ENCODE peak calls at places on chromosomes 2 and 18, in five cellular contexts. One of them, this sample, is unnamed.

GRCh38 chr18:3225588-3225987 is 5.8 kb upstream of the MYOM1 start:
- DNase-seq in right lobe of liver: no peak
- DNase-seq in PC-3: no peak
- DNase-seq in brain microvascular endothelial cell: no peak
- DNase-seq in psoas muscle: no peak
- DNase-seq in this sample: no peak

GRCh38 chr2:235098273-235098672 is 146.5 kb downstream of the SH3BP4 start:
- DNase-seq in right lobe of liver: no peak
- DNase-seq in PC-3: peak; percentile 71
- DNase-seq in brain microvascular endothelial cell: no peak
- DNase-seq in psoas muscle: no peak
- DNase-seq in this sample: no peak

GRCh38 chr2:4424153-4424552 is 720.8 kb downstream of the DCDC2C start:
- DNase-seq in right lobe of liver: no peak
- DNase-seq in PC-3: no peak
- DNase-seq in brain microvascular endothelial cell: no peak
- DNase-seq in psoas muscle: no peak
- DNase-seq in this sample: no peak

GRCh38 chr2:238158807-238159539 is at the start of gene ERFE:
- DNase-seq in right lobe of liver: peak; percentile 42
- DNase-seq in PC-3: peak; percentile 61
- DNase-seq in brain microvascular endothelial cell: no peak
- DNase-seq in psoas muscle: peak; percentile 77
- DNase-seq in this sample: no peak

GRCh38 chr2:13819896-13820295 is 812.6 kb upstream of the LRATD1 start:
- DNase-seq in right lobe of liver: no peak
- DNase-seq in PC-3: peak; percentile 4
- DNase-seq in brain microvascular endothelial cell: no peak
- DNase-seq in psoas muscle: no peak
- DNase-seq in this sample: no peak

GRCh38 chr2:81858998-81859397 is 1554.4 kb upstream of the LRRTM1 start:
- DNase-seq in right lobe of liver: no peak
- DNase-seq in PC-3: no peak
- DNase-seq in brain microvascular endothelial cell: no peak
- DNase-seq in psoas muscle: no peak
- DNase-seq in this sample: no peak

GRCh38 chr2:173043897-173044472 is 31.7 kb upstream of the MAP3K20 start:
- DNase-seq in right lobe of liver: no peak
- DNase-seq in PC-3: no peak
- DNase-seq in brain microvascular endothelial cell: no peak
- DNase-seq in psoas muscle: no peak
- DNase-seq in this sample: no peak

GRCh38 chr2:9060819-9061218 is 57.3 kb upstream of the MBOAT2 start:
- DNase-seq in right lobe of liver: no peak
- DNase-seq in PC-3: no peak
- DNase-seq in brain microvascular endothelial cell: no peak
- DNase-seq in psoas muscle: no peak
- DNase-seq in this sample: no peak

GRCh38 chr18:12049983-12050811 is 43.4 kb upstream of the ANKRD62 start:
- DNase-seq in right lobe of liver: no peak
- DNase-seq in PC-3: no peak
- DNase-seq in brain microvascular endothelial cell: no peak
- DNase-seq in psoas muscle: no peak
- DNase-seq in this sample: no peak

GRCh38 chr2:222610746-222611145 is 45.1 kb downstream of the FARSB start:
- DNase-seq in right lobe of liver: no peak
- DNase-seq in PC-3: no peak
- DNase-seq in brain microvascular endothelial cell: no peak
- DNase-seq in psoas muscle: no peak
- DNase-seq in this sample: no peak

GRCh38 chr2:231452799-231453508 is 11.3 kb downstream of the NCL start:
- DNase-seq in right lobe of liver: no peak
- DNase-seq in PC-3: peak; percentile 23
- DNase-seq in brain microvascular endothelial cell: no peak
- DNase-seq in psoas muscle: no peak
- DNase-seq in this sample: no peak

GRCh38 chr18:59821983-59822382 is 77.8 kb upstream of the PMAIP1 start:
- DNase-seq in right lobe of liver: no peak
- DNase-seq in PC-3: no peak
- DNase-seq in brain microvascular endothelial cell: no peak
- DNase-seq in psoas muscle: no peak
- DNase-seq in this sample: no peak

GRCh38 chr2:29117636-29118303 is 2.6 kb downstream of the CLIP4 start:
- DNase-seq in right lobe of liver: no peak
- DNase-seq in PC-3: peak; percentile 94
- DNase-seq in brain microvascular endothelial cell: no peak
- DNase-seq in psoas muscle: no peak
- DNase-seq in this sample: no peak

GRCh38 chr18:10242922-10243680 is 211.3 kb upstream of the APCDD1 start:
- DNase-seq in right lobe of liver: no peak
- DNase-seq in PC-3: peak; percentile 30
- DNase-seq in brain microvascular endothelial cell: no peak
- DNase-seq in psoas muscle: no peak
- DNase-seq in this sample: no peak

GRCh38 chr18:67104700-67105284 is 411.7 kb downstream of the DSEL start:
- DNase-seq in right lobe of liver: peak; percentile 65
- DNase-seq in PC-3: peak; percentile 80
- DNase-seq in brain microvascular endothelial cell: peak; percentile 74
- DNase-seq in psoas muscle: peak; percentile 50
- DNase-seq in this sample: peak; percentile 6

GRCh38 chr18:44715245-44715644 is 34.6 kb downstream of the SETBP1 start:
- DNase-seq in right lobe of liver: no peak
- DNase-seq in PC-3: peak; percentile 47
- DNase-seq in brain microvascular endothelial cell: no peak
- DNase-seq in psoas muscle: peak; percentile 80
- DNase-seq in this sample: peak; percentile 68

GRCh38 chr2:39728941-39729351 is 50.1 kb downstream of the THUMPD2 start:
- DNase-seq in right lobe of liver: no peak
- DNase-seq in PC-3: peak; percentile 57
- DNase-seq in brain microvascular endothelial cell: peak; percentile 51
- DNase-seq in psoas muscle: peak; percentile 49
- DNase-seq in this sample: no peak

GRCh38 chr2:95291222-95291621 is 5.9 kb upstream of the KCNIP3 start:
- DNase-seq in right lobe of liver: no peak
- DNase-seq in PC-3: no peak
- DNase-seq in brain microvascular endothelial cell: no peak
- DNase-seq in psoas muscle: no peak
- DNase-seq in this sample: no peak

GRCh38 chr18:3665187-3665586 is 215.2 kb downstream of the TGIF1 start:
- DNase-seq in right lobe of liver: no peak
- DNase-seq in PC-3: no peak
- DNase-seq in brain microvascular endothelial cell: no peak
- DNase-seq in psoas muscle: no peak
- DNase-seq in this sample: no peak

GRCh38 chr2:192886636-192887035 is 691.9 kb upstream of the TMEFF2 start:
- DNase-seq in right lobe of liver: no peak
- DNase-seq in PC-3: peak; percentile 16
- DNase-seq in brain microvascular endothelial cell: no peak
- DNase-seq in psoas muscle: no peak
- DNase-seq in this sample: no peak

GRCh38 chr18:77065221-77065981 is 67.2 kb downstream of the MBP start:
- DNase-seq in right lobe of liver: no peak
- DNase-seq in PC-3: peak; percentile 87
- DNase-seq in brain microvascular endothelial cell: peak; percentile 97
- DNase-seq in psoas muscle: peak; percentile 79
- DNase-seq in this sample: peak; percentile 58

GRCh38 chr2:37232131-37232933 is 874 bp downstream of the NDUFAF7 start:
- DNase-seq in right lobe of liver: no peak
- DNase-seq in PC-3: peak; percentile 15
- DNase-seq in brain microvascular endothelial cell: no peak
- DNase-seq in psoas muscle: peak; percentile 53
- DNase-seq in this sample: peak; percentile 18

GRCh38 chr2:166494140-166494544 is at the start of gene SCN7A:
- DNase-seq in right lobe of liver: peak; percentile 53
- DNase-seq in PC-3: peak; percentile 23
- DNase-seq in brain microvascular endothelial cell: peak; percentile 53
- DNase-seq in psoas muscle: peak; percentile 83
- DNase-seq in this sample: peak; percentile 51

GRCh38 chr2:232501331-232501771 is 13.7 kb upstream of the ECEL1 start:
- DNase-seq in right lobe of liver: no peak
- DNase-seq in PC-3: no peak
- DNase-seq in brain microvascular endothelial cell: no peak
- DNase-seq in psoas muscle: no peak
- DNase-seq in this sample: no peak

GRCh38 chr2:200575957-200576356 is 9.9 kb upstream of the AOX1 start:
- DNase-seq in right lobe of liver: no peak
- DNase-seq in PC-3: peak; percentile 60
- DNase-seq in brain microvascular endothelial cell: no peak
- DNase-seq in psoas muscle: no peak
- DNase-seq in this sample: no peak

DNA sequence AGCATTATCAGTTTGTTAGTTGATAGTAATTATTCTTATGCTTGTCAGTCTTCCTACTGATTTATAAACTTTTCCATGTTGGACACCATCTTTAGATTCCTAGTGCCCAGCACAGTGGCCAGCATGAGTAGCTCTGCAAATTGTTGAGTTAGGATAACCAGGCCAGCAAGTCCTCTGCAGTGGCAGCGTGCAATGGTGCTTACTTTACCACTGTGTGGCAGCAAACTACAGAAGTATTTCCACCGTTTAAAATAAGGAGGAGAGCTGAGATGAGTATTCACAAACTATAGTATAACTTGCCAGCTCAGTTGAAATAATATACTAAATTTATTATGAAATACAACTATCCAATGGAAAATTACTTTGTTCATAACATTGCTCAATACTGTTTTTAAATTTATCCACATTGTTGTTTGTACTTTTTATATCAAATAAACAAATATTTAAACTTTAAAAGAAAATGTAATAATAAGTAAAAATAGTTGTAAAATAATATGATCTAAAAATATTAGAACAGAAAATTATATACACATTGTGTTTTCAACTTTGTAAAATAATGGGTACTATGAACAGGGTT is 9.3 kb upstream of the THADA start:
- DNase-seq in right lobe of liver: no peak
- DNase-seq in PC-3: peak; percentile 75
- DNase-seq in brain microvascular endothelial cell: peak; percentile 64
- DNase-seq in psoas muscle: no peak
- DNase-seq in this sample: no peak
- TF ChIP-seq CTCF in right lobe of liver: peak; percentile 55
- TF ChIP-seq CTCF in PC-3: peak; percentile 76
- TF ChIP-seq CTCF in brain microvascular endothelial cell: peak; percentile 78
- TF ChIP-seq CTCF in psoas muscle: peak; percentile 29
- TF ChIP-seq CTCF in this sample: no peak

GRCh38 chr2:202680512-202680911 is 45.7 kb downstream of the FAM117B start:
- DNase-seq in right lobe of liver: no peak
- DNase-seq in PC-3: no peak
- DNase-seq in brain microvascular endothelial cell: no peak
- DNase-seq in psoas muscle: no peak
- DNase-seq in this sample: no peak
- H3K4me3 ChIP-seq in right lobe of liver: no peak overlapping the region
- H3K4me3 ChIP-seq in PC-3: no peak overlapping the region
- H3K4me3 ChIP-seq in brain microvascular endothelial cell: no peak overlapping the region
- H3K4me3 ChIP-seq in psoas muscle: no peak overlapping the region
- H3K4me3 ChIP-seq in this sample: no peak overlapping the region

DNA sequence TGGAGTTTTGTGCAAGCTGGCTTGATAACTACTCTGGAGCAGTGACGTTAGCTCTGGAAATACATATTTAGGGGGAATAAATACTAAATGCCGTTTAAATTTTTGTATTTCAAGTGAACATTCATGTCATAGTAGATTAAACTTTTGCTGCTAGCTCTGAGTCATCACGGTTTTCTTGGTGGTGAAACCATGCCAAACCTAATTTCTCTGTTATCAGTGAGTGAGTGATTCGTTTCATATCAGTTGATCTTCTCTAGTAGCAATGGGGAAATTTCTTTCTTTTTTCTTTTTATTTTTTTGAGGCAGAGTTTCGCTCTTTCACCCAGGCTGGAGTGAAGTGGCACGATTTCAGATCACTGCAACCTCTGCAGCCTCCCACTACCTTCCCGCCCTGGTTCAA is 211.1 kb downstream of the PTPRM start:
- DNase-seq in right lobe of liver: no peak
- DNase-seq in PC-3: peak; percentile 33
- DNase-seq in brain microvascular endothelial cell: peak; percentile 67
- DNase-seq in psoas muscle: no peak
- DNase-seq in this sample: no peak
- TF ChIP-seq CTCF in right lobe of liver: no peak
- TF ChIP-seq CTCF in PC-3: no peak
- TF ChIP-seq CTCF in brain microvascular endothelial cell: no peak
- TF ChIP-seq CTCF in psoas muscle: no peak
- TF ChIP-seq CTCF in this sample: no peak

DNA sequence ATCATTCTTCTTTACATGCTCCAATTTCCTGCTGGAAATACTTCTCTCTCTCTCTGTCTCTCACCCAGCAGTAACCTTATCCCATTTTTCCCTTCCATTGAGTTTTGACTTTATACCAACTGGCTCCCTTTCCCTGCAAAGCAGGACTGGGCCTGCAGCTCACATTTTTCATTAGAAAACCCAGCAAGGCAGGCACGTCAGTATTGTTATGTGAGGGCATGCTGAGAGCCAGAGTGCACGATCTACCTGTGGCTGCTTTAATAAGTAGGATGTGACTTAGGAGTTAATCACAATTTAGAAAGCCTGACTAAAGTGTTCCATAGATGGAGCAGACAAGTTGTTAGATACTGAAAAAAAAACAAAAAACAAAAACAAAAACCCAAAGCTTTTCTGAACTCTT is 5.2 kb upstream of the NDUFV2 start:
- DNase-seq in right lobe of liver: no peak
- DNase-seq in PC-3: no peak
- DNase-seq in brain microvascular endothelial cell: no peak
- DNase-seq in psoas muscle: no peak
- DNase-seq in this sample: no peak
- H3K4me3 ChIP-seq in right lobe of liver: no peak overlapping the region
- H3K4me3 ChIP-seq in PC-3: no peak overlapping the region
- H3K4me3 ChIP-seq in brain microvascular endothelial cell: no peak overlapping the region
- H3K4me3 ChIP-seq in psoas muscle: peak overlapping the region; percentile 31
- H3K4me3 ChIP-seq in this sample: no peak overlapping the region

DNA sequence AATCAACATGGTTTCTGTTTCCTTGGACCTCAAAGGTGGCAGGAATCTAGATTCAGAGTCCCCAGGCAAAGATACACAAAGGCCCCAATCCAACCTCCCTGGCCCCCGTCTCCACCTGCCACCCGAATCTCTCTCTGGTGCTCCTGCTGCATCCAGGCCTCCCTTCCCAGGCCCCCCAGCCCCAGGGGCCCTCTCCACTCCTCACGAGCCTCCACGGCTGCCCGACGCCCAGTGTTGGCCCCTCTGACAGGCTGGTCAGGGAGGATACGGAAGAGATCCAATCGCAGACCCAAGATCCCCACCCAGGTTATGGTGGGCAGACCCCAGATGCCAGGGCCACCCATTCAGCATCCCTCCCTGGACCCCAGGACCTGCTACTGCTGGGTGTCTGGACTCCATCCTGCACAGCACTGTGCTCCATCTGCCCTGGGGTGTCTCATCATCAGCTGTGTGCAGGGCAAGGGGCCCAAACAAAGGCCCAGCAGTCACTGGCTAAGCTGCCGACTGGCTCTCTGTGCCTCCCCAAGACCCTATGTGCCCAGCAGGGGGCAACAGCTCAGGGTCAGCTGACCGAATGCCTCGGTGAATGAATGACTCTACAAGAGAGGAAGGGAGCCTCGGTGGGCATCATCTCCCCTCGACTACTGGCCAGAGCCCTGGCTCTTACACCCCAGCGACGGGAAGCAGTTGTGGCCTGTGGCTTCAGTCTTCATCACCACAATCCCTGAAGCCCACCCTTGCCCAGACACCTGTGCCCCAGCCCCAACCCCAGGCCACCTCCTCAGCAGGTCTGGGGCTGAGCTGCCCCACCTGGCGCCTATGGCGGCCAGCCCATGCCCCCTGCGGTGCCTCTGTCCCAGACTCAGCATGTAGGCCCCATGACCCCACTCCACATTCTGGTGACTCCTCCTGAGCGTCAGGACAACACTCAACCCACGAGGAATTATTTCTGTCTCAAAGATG is 2.0 kb upstream of the GPR17 start:
- DNase-seq in right lobe of liver: no peak
- DNase-seq in PC-3: no peak
- DNase-seq in brain microvascular endothelial cell: no peak
- DNase-seq in psoas muscle: no peak
- DNase-seq in this sample: no peak
- TF ChIP-seq CTCF in right lobe of liver: no peak
- TF ChIP-seq CTCF in PC-3: peak; percentile 30
- TF ChIP-seq CTCF in brain microvascular endothelial cell: peak; percentile 9
- TF ChIP-seq CTCF in psoas muscle: no peak
- TF ChIP-seq CTCF in this sample: no peak

This sample was measured in gastrocnemius medialis.